ENCODE peak calls at places on chromosomes 5 and 9, in five cellular contexts. J is astrocyte, L is PC-3, Z is GM23248, S is mammary epithelial cell. H is an unnamed sample. For H3K9me3, the result is how much of the 10 kb centered on the place peaks cover.

GRCh38 chr9:137017791-137018497 is 10.1 kb downstream of the ABCA2 start:
- DNase-seq in Z (no peak), S (no peak), L (no peak), J (no peak), H (no peak)

GRCh38 chr9:109604036-109604600 is 106.0 kb upstream of the PTPN3 start:
- DNase-seq in Z (peak), J (peak), S (no peak), L (no peak), H (no peak)

GRCh38 chr9:105842023-105842644 is 147.8 kb downstream of the TMEM38B start:
- DNase-seq in Z (peak), S (peak), L (peak), J (peak), H (peak)

GRCh38 chr9:127121628-127122175 is 733 bp downstream of the ANGPTL2 start:
- DNase-seq in J (peak), Z (peak), S (no peak), L (no peak), H (peak)

GRCh38 chr5:14946813-14947640 is 75.4 kb upstream of the ANKH start:
- DNase-seq in S (peak), J (no peak), Z (peak), L (peak), H (no peak)

GRCh38 chr5:150148408-150148927 is 7.2 kb downstream of the PDGFRB start:
- DNase-seq in Z (peak), L (peak), S (no peak), J (no peak), H (no peak)

GRCh38 chr5:6820851-6821479 is 107.7 kb downstream of the TENT4A start:
- DNase-seq in L (peak), S (no peak), J (no peak), Z (peak), H (no peak)

GRCh38 chr9:27528278-27528885 is 1.2 kb downstream of the MOB3B start:
- DNase-seq in S (peak), L (no peak), Z (peak), J (peak), H (peak)

GRCh38 chr5:160925281-160925680 is 73.3 kb upstream of the ATP10B start:
- DNase-seq in L (no peak), J (no peak), S (no peak), Z (no peak), H (no peak)

GRCh38 chr9:133063500-133064231 is 1.9 kb downstream of the CEL start:
- DNase-seq in J (no peak), L (no peak), Z (no peak), S (no peak), H (no peak)

GRCh38 chr5:96648598-96648997 is 13.6 kb upstream of the CAST start:
- DNase-seq in J (no peak), L (peak), S (peak), Z (peak), H (peak)

GRCh38 chr5:82758881-82759280 is 318.3 kb downstream of the TMEM167A start:
- DNase-seq in Z (no peak), J (no peak), L (no peak), S (no peak), H (no peak)

GRCh38 chr5:1794896-1795290 is 4.7 kb downstream of the MRPL36 start:
- DNase-seq in L (no peak), J (no peak), S (no peak), Z (no peak), H (no peak)

GRCh38 chr5:113266913-113267227 is 167.9 kb downstream of the TSSK1B start:
- DNase-seq in Z (no peak), L (peak), S (peak), J (no peak), H (no peak)

GRCh38 chr9:75333624-75334023 is 245.3 kb downstream of the OSTF1 start:
- DNase-seq in S (no peak), L (no peak), J (no peak), Z (no peak), H (no peak)

GRCh38 chr5:154755361-154756202 is at the start of gene LARP1:
- DNase-seq in S (peak), J (no peak), L (no peak), Z (peak), H (peak)

GRCh38 chr9:136746621-136747020 is 1.7 kb downstream of the LCN6 start:
- DNase-seq in J (no peak), S (no peak), L (no peak), Z (no peak), H (no peak)

GRCh38 chr5:157387683-157388093 is 72.3 kb upstream of the NIPAL4 start:
- DNase-seq in J (peak), S (peak), Z (peak), L (peak), H (peak)

GRCh38 chr9:105712297-105712696 is 18.0 kb downstream of the TMEM38B start:
- DNase-seq in Z (no peak), L (no peak), J (no peak), S (no peak), H (no peak)

GRCh38 chr5:111326551-111326950 is 102.4 kb downstream of the CAMK4 start:
- DNase-seq in J (no peak), Z (no peak), S (no peak), L (no peak), H (no peak)

GRCh38 chr9:99457981-99458380 is 235.9 kb downstream of the SEC61B start:
- DNase-seq in J (no peak), S (no peak), Z (no peak), L (no peak), H (no peak)

GRCh38 chr9:29214162-29214520 is 1640.9 kb upstream of the C9orf72 start:
- DNase-seq in J (no peak), S (peak), Z (no peak), L (peak), H (no peak)

GRCh38 chr5:149640350-149640999 is 59.2 kb downstream of the ARHGEF37 start:
- DNase-seq in J (no peak), Z (no peak), L (no peak), S (no peak), H (no peak)

GRCh38 chr9:30198463-30199309 is 2185.8 kb upstream of the ACO1 start:
- DNase-seq in J (no peak), S (no peak), L (no peak), Z (no peak), H (no peak)

GRCh38 chr9:126108240-126108639 is 218.4 kb upstream of the MVB12B start:
- DNase-seq in J (peak), S (peak), L (no peak), Z (peak), H (peak)

GRCh38 chr5:473344-474192 is 30.6 kb downstream of the EXOC3 start:
- DNase-seq in L (peak), Z (peak), J (peak), S (peak), H (peak)

GRCh38 chr5:66877843-66878242 is 281.6 kb downstream of the MAST4 start:
- DNase-seq in Z (peak), S (peak), L (peak), J (peak), H (peak)

GRCh38 chr5:35365756-35366155 is 135.5 kb upstream of the PRLR start:
- DNase-seq in S (no peak), J (no peak), L (no peak), Z (no peak), H (no peak)

GRCh38 chr9:114156658-114157421 is 1.5 kb downstream of the COL27A1 start:
- DNase-seq in L (no peak), J (peak), Z (peak), S (peak), H (peak)

GRCh38 chr5:29079771-29080170 is 2041.4 kb upstream of the CDH9 start:
- DNase-seq in L (peak), Z (no peak), S (no peak), J (no peak), H (no peak)

GRCh38 chr5:115778417-115778816 is 38.0 kb downstream of the CDO1 start:
- DNase-seq in J (peak), Z (no peak), S (no peak), L (no peak), H (peak)

GRCh38 chr9:4297795-4298254 is 2.0 kb downstream of the GLIS3 start:
- DNase-seq in S (peak), J (peak), L (peak), Z (peak), H (peak)

GRCh38 chr5:128353416-128354107 is 184.5 kb downstream of the FBN2 start:
- DNase-seq in S (no peak), Z (no peak), J (no peak), L (no peak), H (no peak)

GRCh38 chr5:143576721-143577484 is 173.4 kb upstream of the NR3C1 start:
- DNase-seq in L (peak), S (peak), J (peak), Z (peak), H (peak)

GRCh38 chr5:119453045-119453383 is 717 bp downstream of the HSD17B4 start:
- DNase-seq in L (peak), S (no peak), J (peak), Z (peak), H (peak)

GRCh38 chr5:159628703-159629102 is 287.6 kb upstream of the ADRA1B start:
- DNase-seq in S (no peak), J (no peak), L (no peak), Z (no peak), H (no peak)

GRCh38 chr9:130028493-130029222 is 14.3 kb downstream of the FNBP1 start:
- DNase-seq in J (no peak), Z (no peak), S (no peak), L (peak), H (no peak)
- H3K9ac ChIP-seq in J (no peak), Z (no peak), S (no peak), L (no peak), H (no peak)

DNA sequence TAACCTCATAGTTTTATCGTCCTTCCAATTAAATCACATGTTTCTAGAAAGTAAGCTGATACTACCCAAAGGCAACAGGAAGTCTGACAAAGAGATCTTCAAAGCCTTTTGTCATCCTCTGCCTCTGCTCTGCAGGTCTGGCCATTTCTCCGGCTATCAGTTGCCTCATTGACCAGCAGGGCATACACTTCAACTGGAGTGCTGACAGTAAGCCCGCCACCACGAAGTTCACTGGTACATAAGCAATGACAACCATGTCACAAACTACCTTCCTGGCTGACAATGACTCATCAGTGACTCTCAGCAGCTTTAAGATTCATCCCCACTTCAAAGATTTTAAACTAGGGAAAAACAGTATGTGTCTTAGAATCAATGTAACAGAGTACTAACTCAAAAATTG is 20.6 kb downstream of the SPTLC1 start:
- DNase-seq in J (peak), L (peak), S (no peak), Z (peak), H (no peak)
- H3K4me3 ChIP-seq in J (no peak), L (no peak), S (no peak), Z (no peak), H (no peak)

GRCh38 chr5:178931846-178932760 is 8.9 kb upstream of the ZNF454 start:
- DNase-seq in L (no peak), J (no peak), S (no peak), Z (no peak), H (no peak)
- H3K9me3 ChIP-seq in L (half or more), J (half or more), S (half or more), Z (under half), H (half or more)

GRCh38 chr9:129459550-129460322 is 161.2 kb downstream of the C9orf50 start:
- DNase-seq in S (no peak), L (no peak), J (no peak), Z (peak), H (no peak)

GRCh38 chr9:129458155-129458661 is 162.7 kb downstream of the C9orf50 start:
- DNase-seq in S (no peak), Z (peak), J (no peak), L (no peak), H (peak)

GRCh38 chr9:129460323-129461261 is 160.3 kb downstream of the C9orf50 start:
- DNase-seq in S (peak), J (peak), L (peak), Z (peak), H (peak)

GRCh38 chr9:129457325-129457779 is 163.5 kb downstream of the C9orf50 start:
- DNase-seq in S (no peak), J (no peak), Z (no peak), L (no peak), H (no peak)

GRCh38 chr9:129458663-129459549 is 162.0 kb downstream of the C9orf50 start:
- DNase-seq in J (no peak), S (no peak), Z (peak), L (no peak), H (peak)
- H3K9ac ChIP-seq in J (peak), S (no peak), Z (peak), L (no peak), H (peak)

GRCh38 chr9:97502222-97502983 is 937 bp downstream of the TMOD1 start:
- DNase-seq in L (no peak), S (no peak), Z (no peak), J (no peak), H (no peak)
- H3K4me3 ChIP-seq in L (peak), S (peak), Z (peak), J (no peak), H (peak)

DNA sequence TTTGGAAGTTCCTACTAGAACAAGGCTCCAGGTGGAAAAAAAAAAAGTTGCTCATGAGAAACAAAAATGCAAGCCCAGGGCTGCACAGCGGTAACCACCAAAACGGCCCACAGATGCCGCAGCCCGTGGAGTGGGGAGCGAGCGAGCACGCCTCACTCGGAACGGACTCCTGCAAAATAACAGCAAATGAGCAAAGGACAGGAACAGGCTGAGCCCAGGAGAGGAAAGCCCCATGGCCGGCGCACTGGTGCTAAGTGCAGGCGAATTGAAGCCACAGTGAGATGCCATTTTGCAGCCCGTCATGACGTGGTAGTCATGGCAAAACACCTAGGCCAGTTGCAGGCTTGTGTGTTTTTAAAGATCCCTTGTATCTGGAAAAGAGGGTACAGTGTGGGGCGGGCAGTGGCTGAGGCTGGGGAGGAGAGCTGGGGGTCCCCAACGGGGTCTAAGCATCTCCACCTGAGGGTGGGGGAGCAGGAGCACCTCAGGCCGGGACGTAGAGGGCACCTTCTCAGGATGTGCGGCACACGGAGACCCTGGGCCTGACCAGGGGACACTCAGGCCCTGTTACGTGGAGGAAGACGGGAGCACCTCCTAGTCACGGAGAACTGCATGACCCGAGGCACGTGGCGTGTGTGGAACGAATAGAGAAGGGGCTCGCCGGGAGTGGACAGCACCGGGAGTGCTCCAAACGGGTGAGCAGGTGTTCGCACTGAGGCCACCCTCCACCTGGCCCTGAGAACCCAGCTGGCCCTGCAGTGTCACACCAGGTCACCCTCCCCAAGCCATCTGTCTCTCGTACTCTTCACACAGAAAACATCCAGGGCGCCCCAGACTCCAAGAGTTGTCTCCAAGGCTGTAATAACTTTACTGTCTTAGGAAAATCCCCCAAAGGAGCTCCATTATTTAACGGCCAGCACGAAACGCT is 10.7 kb downstream of the GRM6 start:
- DNase-seq in L (no peak), S (no peak), Z (no peak), J (no peak), H (no peak)
- H3K9me3 ChIP-seq in L (under half), S (half or more), Z (under half), J (half or more), H (under half)

GRCh38 chr5:55438931-55439477 is 95.8 kb downstream of the PLPP1 start:
- DNase-seq in L (peak), S (no peak), Z (peak), J (peak), H (peak)

GRCh38 chr5:55441954-55442353 is 92.8 kb downstream of the PLPP1 start:
- DNase-seq in Z (no peak), S (peak), L (no peak), J (no peak), H (no peak)

GRCh38 chr5:55441107-55441771 is 93.5 kb downstream of the PLPP1 start:
- DNase-seq in J (no peak), L (no peak), S (no peak), Z (peak), H (no peak)

GRCh38 chr5:55437859-55438206 is 96.9 kb downstream of the PLPP1 start:
- DNase-seq in Z (no peak), S (no peak), L (no peak), J (no peak), H (no peak)

DNA sequence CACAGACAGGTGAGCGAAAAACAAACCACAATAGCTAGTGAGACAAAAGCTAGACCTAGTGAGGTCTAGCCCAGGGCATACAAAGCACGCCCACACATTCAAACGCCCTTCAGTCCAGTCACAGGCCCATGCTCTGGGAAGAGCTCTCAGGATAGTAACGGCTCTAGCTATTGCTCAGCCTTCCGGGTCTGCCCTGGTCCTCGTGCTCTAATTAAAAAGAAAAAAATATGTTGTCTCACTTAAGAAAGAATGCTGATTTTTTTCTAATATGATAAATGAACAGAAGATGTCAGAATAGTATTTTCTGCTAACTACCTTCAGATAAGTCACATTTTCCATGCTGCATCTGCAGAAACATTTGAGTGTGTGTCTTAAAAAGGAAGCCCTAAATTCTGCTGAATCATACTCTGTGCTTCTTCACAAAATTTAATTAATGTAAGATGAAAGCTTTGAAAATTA is 94.5 kb downstream of the PLPP1 start:
- DNase-seq in L (no peak), Z (peak), J (peak), S (peak), H (peak)
- H3K9ac ChIP-seq in L (no peak), Z (peak), J (no peak), S (no peak), H (peak)

GRCh38 chr5:88051148-88051547 is 217.5 kb downstream of the TMEM161B start:
- DNase-seq in Z (no peak), J (no peak), L (no peak), S (no peak), H (no peak)
- H3K4me3 ChIP-seq in Z (no peak), J (no peak), L (no peak), S (no peak), H (no peak)

H was measured in adipocyte.